ENCODE peak calls at places on chromosomes 7 and 10, in six cellular contexts. V, H, N, K, S and C are unnamed samples.

GRCh38 chr10:30437039-30437781 is 3.2 kb downstream of the MAP3K8 start:
- DNase-seq in V (no peak), H (no peak), N (no peak), K (no peak), S (peak; percentile 86), C (peak; percentile 61)

GRCh38 chr10:14010083-14010551 is 320.6 kb downstream of the FRMD4A start:
- DNase-seq in V (no peak), H (peak; percentile 47), N (no peak), K (no peak), S (peak; percentile 77), C (peak; percentile 84)

GRCh38 chr10:7788640-7789335 is 811 bp downstream of the ATP5F1C start:
- DNase-seq in V (no peak), H (no peak), N (peak; percentile 38), K (no peak), S (no peak), C (no peak)

GRCh38 chr7:84844771-84845170 is 342.1 kb downstream of the SEMA3D start:
- DNase-seq in V (no peak), H (no peak), N (no peak), K (no peak), S (no peak), C (no peak)

GRCh38 chr7:391411-391951 is 101.5 kb downstream of the FOXL3 start:
- DNase-seq in V (peak; percentile 48), H (no peak), N (no peak), K (no peak), S (no peak), C (no peak)

GRCh38 chr7:101815826-101816488 is 1.5 kb upstream of the CUX1 start:
- DNase-seq in V (peak; percentile 88), H (peak; percentile 74), N (peak; percentile 92), K (peak; percentile 72), S (peak; percentile 62), C (peak; percentile 93)

GRCh38 chr10:132292287-132292971 is 15.3 kb downstream of the STK32C start:
- DNase-seq in V (peak; percentile 31), H (no peak), N (no peak), K (no peak), S (no peak), C (no peak)

GRCh38 chr10:60098676-60099601 is 192.6 kb upstream of the CCDC6 start:
- DNase-seq in V (no peak), H (no peak), N (no peak), K (peak; percentile 31), S (no peak), C (peak; percentile 41)

GRCh38 chr10:49280001-49280408 is 19.0 kb upstream of the C10orf71 start:
- DNase-seq in V (no peak), H (no peak), N (no peak), K (no peak), S (peak; percentile 2), C (no peak)

GRCh38 chr10:133260895-133261725 is 15.6 kb downstream of the ADAM8 start:
- DNase-seq in V (peak; percentile 84), H (peak; percentile 41), N (peak; percentile 60), K (peak; percentile 73), S (no peak), C (peak; percentile 68)

GRCh38 chr10:8103543-8103942 is 49.1 kb downstream of the GATA3 start:
- DNase-seq in V (no peak), H (no peak), N (no peak), K (no peak), S (no peak), C (no peak)

GRCh38 chr10:78741541-78741940 is 327.2 kb upstream of the ZMIZ1 start:
- DNase-seq in V (no peak), H (peak; percentile 32), N (peak; percentile 45), K (no peak), S (peak; percentile 43), C (no peak)

GRCh38 chr7:2542924-2543871 is 12.1 kb downstream of the BRAT1 start:
- DNase-seq in V (peak; percentile 60), H (no peak), N (no peak), K (no peak), S (no peak), C (no peak)

GRCh38 chr10:3774018-3774813 is 10.8 kb downstream of the KLF6 start:
- DNase-seq in V (no peak), H (no peak), N (peak; percentile 56), K (no peak), S (peak; percentile 38), C (no peak)

GRCh38 chr10:5385224-5385623 is 19.4 kb downstream of the TUBAL3 start:
- DNase-seq in V (no peak), H (no peak), N (no peak), K (no peak), S (no peak), C (no peak)

GRCh38 chr7:6640246-6640721 is 3.2 kb downstream of the ZNF316 start:
- DNase-seq in V (no peak), H (peak; percentile 32), N (no peak), K (no peak), S (peak; percentile 14), C (no peak)

GRCh38 chr7:2802082-2802481 is 42.0 kb downstream of the GNA12 start:
- DNase-seq in V (no peak), H (no peak), N (no peak), K (no peak), S (peak; percentile 61), C (no peak)

GRCh38 chr7:151248191-151249033 is at the start of gene SMARCD3:
- DNase-seq in V (peak; percentile 89), H (peak; percentile 78), N (peak; percentile 88), K (peak; percentile 51), S (peak; percentile 59), C (no peak)

GRCh38 chr10:63703113-63703670 is 182.0 kb downstream of the REEP3 start:
- DNase-seq in V (no peak), H (no peak), N (no peak), K (no peak), S (no peak), C (peak; percentile 22)

GRCh38 chr10:3064423-3064822 is 2.9 kb upstream of the PFKP start:
- DNase-seq in V (no peak), H (no peak), N (no peak), K (no peak), S (no peak), C (no peak)

GRCh38 chr10:26441491-26442214 is 3.5 kb downstream of the APBB1IP start:
- DNase-seq in V (no peak), H (no peak), N (no peak), K (no peak), S (peak; percentile 77), C (no peak)

GRCh38 chr7:49422564-49422963 is 350.9 kb upstream of the VWC2 start:
- DNase-seq in V (no peak), H (no peak), N (no peak), K (no peak), S (no peak), C (no peak)

GRCh38 chr10:63256047-63256773 is 123.1 kb downstream of the NRBF2 start:
- DNase-seq in V (no peak), H (no peak), N (no peak), K (no peak), S (no peak), C (no peak)

GRCh38 chr10:97096327-97097153 is 89.2 kb downstream of the SLIT1 start:
- DNase-seq in V (peak; percentile 82), H (peak; percentile 83), N (no peak), K (no peak), S (no peak), C (no peak)

GRCh38 chr7:136116186-136116585 is 139.0 kb upstream of the MTPN start:
- DNase-seq in V (no peak), H (no peak), N (no peak), K (no peak), S (no peak), C (no peak)

GRCh38 chr10:67779455-67780205 is 58.4 kb downstream of the DNAJC12 start:
- DNase-seq in V (no peak), H (peak; percentile 78), N (peak; percentile 90), K (peak; percentile 62), S (peak; percentile 59), C (peak; percentile 91)

GRCh38 chr7:18018296-18019205 is 9.1 kb downstream of the PRPS1L1 start:
- DNase-seq in V (no peak), H (no peak), N (no peak), K (no peak), S (no peak), C (no peak)

GRCh38 chr7:130096243-130096827 is 26.0 kb downstream of the KLHDC10 start:
- DNase-seq in V (no peak), H (no peak), N (no peak), K (no peak), S (no peak), C (no peak)
- TF ChIP-seq CTCF in V (peak; percentile 18), H (no peak), N (peak; percentile 46), K (peak; percentile 39), S (peak; percentile 38), C (no peak)

GRCh38 chr10:126904807-126905686 is at the start of gene DOCK1:
- DNase-seq in V (peak; percentile 81), H (peak; percentile 75), N (peak; percentile 86), K (peak; percentile 82), S (peak; percentile 55), C (no peak)

GRCh38 chr10:126904493-126904806 is 778 bp upstream of the DOCK1 start:
- DNase-seq in V (no peak), H (no peak), N (no peak), K (no peak), S (no peak), C (no peak)

GRCh38 chr10:126907423-126907970 is 2.3 kb downstream of the DOCK1 start:
- DNase-seq in V (no peak), H (no peak), N (no peak), K (no peak), S (no peak), C (no peak)

GRCh38 chr10:126906704-126907422 is 1.6 kb downstream of the DOCK1 start:
- DNase-seq in V (no peak), H (no peak), N (no peak), K (no peak), S (no peak), C (no peak)

GRCh38 chr10:126905776-126906703 is 812 bp downstream of the DOCK1 start:
- DNase-seq in V (peak; percentile 74), H (peak; percentile 35), N (peak; percentile 56), K (peak; percentile 36), S (no peak), C (no peak)
- H3K4me3 ChIP-seq in V (peak overlapping the region; percentile 67), H (peak overlapping the region; percentile 61), N (peak overlapping the region; percentile 90), K (peak overlapping the region; percentile 87), S (peak overlapping the region; percentile 64), C (no peak overlapping the region)

GRCh38 chr10:90605506-90605905 is 252.3 kb downstream of the HTR7 start:
- DNase-seq in V (no peak), H (no peak), N (no peak), K (no peak), S (no peak), C (no peak)
- TF ChIP-seq CTCF in V (no peak), H (no peak), N (no peak), K (no peak), S (no peak), C (no peak)

GRCh38 chr10:131002031-131002861 is 309.3 kb downstream of the TCERG1L start:
- DNase-seq in V (no peak), H (no peak), N (no peak), K (no peak), S (no peak), C (no peak)

GRCh38 chr10:131000244-131000643 is 311.3 kb downstream of the TCERG1L start:
- DNase-seq in V (no peak), H (no peak), N (no peak), K (no peak), S (no peak), C (no peak)

GRCh38 chr10:131000737-131001136 is 310.8 kb downstream of the TCERG1L start:
- DNase-seq in V (no peak), H (no peak), N (no peak), K (no peak), S (no peak), C (no peak)

GRCh38 chr10:130999376-131000202 is 311.9 kb downstream of the TCERG1L start:
- DNase-seq in V (no peak), H (no peak), N (no peak), K (no peak), S (no peak), C (no peak)

GRCh38 chr10:131001438-131001837 is 310.1 kb downstream of the TCERG1L start:
- DNase-seq in V (no peak), H (no peak), N (no peak), K (no peak), S (no peak), C (no peak)
- H3K4me3 ChIP-seq in V (no peak overlapping the region), H (no peak overlapping the region), N (no peak overlapping the region), K (no peak overlapping the region), S (no peak overlapping the region), C (no peak overlapping the region)